ENCODE peak calls at places on chromosomes 13 and 19, in four cellular contexts. V is A549, U is HepG2, X is GM12878. A is an unnamed sample.

GRCh38 chr19:6108721-6109633 is 1.3 kb downstream of the RFX2 start:
- DNase-seq in V (peak), U (no peak), X (no peak), A (peak)

GRCh38 chr19:27679905-27680304 is 1533.0 kb downstream of the UQCRFS1 start:
- DNase-seq in V (no peak), X (no peak), U (no peak), A (no peak)

GRCh38 chr13:97582170-97582569 is 148.2 kb downstream of the RAP2A start:
- DNase-seq in U (no peak), X (no peak), V (no peak), A (no peak)

GRCh38 chr19:16070366-16070990 is 5.8 kb upstream of the TPM4 start:
- DNase-seq in X (no peak), V (peak), U (peak), A (peak)

GRCh38 chr19:10499550-10500246 is 3.5 kb downstream of the KEAP1 start:
- DNase-seq in U (no peak), X (no peak), V (peak), A (peak)

GRCh38 chr19:33819875-33820781 is 23.5 kb downstream of the KCTD15 start:
- DNase-seq in X (no peak), V (peak), U (peak), A (peak)

GRCh38 chr13:73956101-73956500 is 178.1 kb downstream of the KLF12 start:
- DNase-seq in V (no peak), U (no peak), X (no peak), A (no peak)

GRCh38 chr19:41813911-41814310 is 17.5 kb downstream of the CEACAM3 start:
- DNase-seq in U (no peak), V (no peak), X (no peak), A (no peak)

GRCh38 chr13:21047591-21048282 is 13.6 kb downstream of the LATS2 start:
- DNase-seq in X (no peak), U (no peak), V (no peak), A (no peak)

GRCh38 chr13:97878421-97879375 is 74.8 kb upstream of the IPO5 start:
- DNase-seq in X (no peak), V (peak), U (no peak), A (no peak)

GRCh38 chr13:102267191-102267590 is 134.7 kb downstream of the FGF14 start:
- DNase-seq in U (no peak), X (no peak), V (no peak), A (no peak)

GRCh38 chr13:111626371-111627305 is 306.2 kb downstream of the TEX29 start:
- DNase-seq in X (no peak), V (no peak), U (no peak), A (no peak)

GRCh38 chr13:39913928-39914327 is 258.5 kb downstream of the COG6 start:
- DNase-seq in U (no peak), V (no peak), X (no peak), A (no peak)

GRCh38 chr19:55287361-55288079 is 3.7 kb downstream of the BRSK1 start:
- DNase-seq in X (no peak), U (no peak), V (no peak), A (no peak)

GRCh38 chr19:51676566-51677083 is 16.5 kb upstream of the SPACA6 start:
- DNase-seq in U (no peak), X (no peak), V (no peak), A (no peak)

GRCh38 chr19:22026687-22027086 is 15.9 kb upstream of the ZNF208 start:
- DNase-seq in X (no peak), V (no peak), U (no peak), A (no peak)

GRCh38 chr13:73585236-73585635 is 526.4 kb downstream of the KLF5 start:
- DNase-seq in V (no peak), X (no peak), U (no peak), A (no peak)

GRCh38 chr13:19967619-19968018 is 9.1 kb downstream of the ZMYM2 start:
- DNase-seq in X (no peak), V (no peak), U (no peak), A (no peak)

GRCh38 chr19:43789029-43789428 is 8.3 kb upstream of the KCNN4 start:
- DNase-seq in V (peak), U (no peak), X (no peak), A (peak)

GRCh38 chr13:111062305-111062704 is 52.8 kb upstream of the ARHGEF7 start:
- DNase-seq in U (no peak), V (no peak), X (no peak), A (no peak)

GRCh38 chr13:23510979-23511735 is 59.1 kb upstream of the TNFRSF19 start:
- DNase-seq in V (peak), U (peak), X (peak), A (no peak)

GRCh38 chr13:40376296-40376849 is 290.1 kb downstream of the FOXO1 start:
- DNase-seq in X (no peak), U (no peak), V (no peak), A (no peak)

GRCh38 chr19:43474986-43475705 is 9.7 kb upstream of the LYPD3 start:
- DNase-seq in V (peak), X (no peak), U (no peak), A (peak)

GRCh38 chr19:54708781-54709180 is 15.5 kb upstream of the KIR3DL3 start:
- DNase-seq in V (no peak), X (no peak), U (no peak), A (no peak)

GRCh38 chr19:38678891-38679494 is 31.5 kb downstream of the ACTN4 start:
- DNase-seq in X (no peak), V (no peak), U (no peak), A (no peak)

GRCh38 chr13:73809561-73809960 is 324.6 kb downstream of the KLF12 start:
- DNase-seq in U (no peak), X (no peak), V (peak), A (no peak)

GRCh38 chr13:48138270-48138669 is 43.4 kb upstream of the MED4 start:
- DNase-seq in U (no peak), X (no peak), V (no peak), A (no peak)

GRCh38 chr13:107834717-107835116 is 380.6 kb downstream of the LIG4 start:
- DNase-seq in X (no peak), U (no peak), V (no peak), A (no peak)

GRCh38 chr13:51726446-51727185 is 77.3 kb downstream of the DHRS12 start:
- DNase-seq in V (no peak), U (no peak), X (no peak), A (no peak)

GRCh38 chr19:20662421-20663105 is 1.2 kb upstream of the ZNF626 start:
- DNase-seq in V (no peak), U (no peak), X (no peak), A (no peak)

GRCh38 chr13:87674143-87674772 is 3.1 kb downstream of the SLITRK5 start:
- DNase-seq in X (no peak), V (no peak), U (no peak), A (no peak)

GRCh38 chr13:43908156-43909126 is 28.7 kb downstream of the LACC1 start:
- DNase-seq in U (peak), V (peak), X (no peak), A (peak)

GRCh38 chr19:4173479-4174211 is 8.7 kb downstream of the SIRT6 start:
- DNase-seq in V (no peak), X (no peak), U (no peak), A (no peak)

GRCh38 chr13:27964741-27965323 is 4.3 kb downstream of the CDX2 start:
- DNase-seq in U (no peak), V (no peak), X (no peak), A (no peak)

GRCh38 chr13:103350147-103350546 is 283.9 kb upstream of the SLC10A2 start:
- DNase-seq in X (no peak), U (no peak), V (no peak), A (no peak)

GRCh38 chr19:16014923-16015804 is 61.1 kb upstream of the TPM4 start:
- DNase-seq in U (no peak), X (no peak), V (no peak), A (no peak)

GRCh38 chr19:4548238-4548584 is 8.4 kb upstream of the LRG1 start:
- DNase-seq in V (no peak), X (no peak), U (no peak), A (no peak)

GRCh38 chr19:40400521-40400920 is 10.5 kb upstream of the HIPK4 start:
- DNase-seq in X (no peak), U (no peak), V (no peak), A (no peak)

GRCh38 chr13:102897371-102898138 is 51.7 kb downstream of the ERCC5 start:
- DNase-seq in X (no peak), U (no peak), V (no peak), A (no peak)

GRCh38 chr19:47821460-47822020 is at the start of gene CRX:
- DNase-seq in U (no peak), X (no peak), V (no peak), A (no peak)

GRCh38 chr19:47813995-47814328 is 7.8 kb upstream of the CRX start:
- DNase-seq in V (no peak), U (no peak), X (no peak), A (no peak)

GRCh38 chr19:47820410-47820809 is 1.3 kb upstream of the CRX start:
- DNase-seq in U (no peak), V (no peak), X (no peak), A (no peak)

GRCh38 chr19:47824396-47824795 is 2.7 kb downstream of the CRX start:
- DNase-seq in V (no peak), U (no peak), X (no peak), A (no peak)

DNA sequence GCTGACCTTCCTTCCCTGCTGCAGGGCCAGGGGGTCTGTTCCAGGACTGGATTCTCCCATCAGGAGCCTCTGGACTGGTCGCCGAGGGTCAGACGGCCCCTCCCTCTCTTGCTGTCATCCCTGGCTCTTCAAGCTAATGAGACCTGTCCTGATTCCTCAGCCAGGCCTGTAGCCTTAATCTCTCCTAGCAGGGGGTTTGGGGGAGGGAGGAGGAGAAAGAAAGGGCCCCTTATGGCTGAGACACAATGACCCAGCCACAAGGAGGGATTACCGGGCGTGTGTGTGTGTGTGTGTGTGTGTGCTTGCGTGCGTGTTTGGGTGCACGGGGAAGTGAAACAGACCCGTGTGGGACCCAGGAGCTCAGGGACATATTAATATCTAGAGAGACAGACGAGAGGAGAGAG is 1.9 kb upstream of the CRX start:
- DNase-seq in V (no peak), U (no peak), X (no peak), A (no peak)
- TF ChIP-seq CHD4 in V (no peak), U (no peak), X (no peak), A (no peak)

GRCh38 chr19:18468930-18469244 is 31.0 kb upstream of the ISYNA1 start:
- DNase-seq in V (no peak), X (no peak), U (no peak), A (no peak)

GRCh38 chr19:18469245-18470107 is 31.5 kb upstream of the ISYNA1 start:
- DNase-seq in X (no peak), V (peak), U (peak), A (peak)

GRCh38 chr19:18468517-18468916 is 30.6 kb upstream of the ISYNA1 start:
- DNase-seq in X (no peak), U (no peak), V (peak), A (no peak)

GRCh38 chr19:18470787-18471186 is 32.9 kb upstream of the ISYNA1 start:
- DNase-seq in U (no peak), V (no peak), X (no peak), A (peak)

GRCh38 chr19:18470153-18470552 is 32.2 kb upstream of the ISYNA1 start:
- DNase-seq in U (peak), X (no peak), V (peak), A (peak)
- TF ChIP-seq CHD4 in U (no peak), X (no peak), V (no peak), A (no peak)

GRCh38 chr13:49464621-49465325 is 20.7 kb downstream of the SETDB2 start:
- DNase-seq in X (no peak), V (no peak), U (peak), A (no peak)
- TF ChIP-seq CHD4 in X (no peak), V (no peak), U (no peak), A (no peak)

GRCh38 chr13:75468098-75468497 is 13.9 kb downstream of the TBC1D4 start:
- DNase-seq in V (no peak), U (no peak), X (no peak), A (no peak)
- TF ChIP-seq CHD4 in V (no peak), U (no peak), X (no peak), A (no peak)